ENCODE peak calls at places on chromosomes 16 and 17, in four cellular contexts. W is Caco-2, H is adipocyte, S is keratinocyte. V is an unnamed sample.

GRCh38 chr17:34163681-34164080 is 91.4 kb upstream of the CCL2 start:
- DNase-seq in H (peak; percentile 17), S (no peak), W (peak; percentile 9), V (peak; percentile 16)

GRCh38 chr17:77506371-77506991 is 365.7 kb downstream of the SEC14L1 start:
- DNase-seq in W (no peak), H (no peak), S (no peak), V (no peak)

GRCh38 chr16:9395958-9396359 is 304.5 kb downstream of the HAPSTR1 start:
- DNase-seq in S (no peak), W (peak; percentile 1), H (no peak), V (no peak)

GRCh38 chr17:20983359-20983637 is 59.5 kb downstream of the USP22 start:
- DNase-seq in W (no peak), H (no peak), S (no peak), V (no peak)

GRCh38 chr17:17028059-17028877 is 14.0 kb upstream of the MPRIP start:
- DNase-seq in H (peak; percentile 75), W (peak; percentile 99), S (peak; percentile 92), V (peak; percentile 35)

GRCh38 chr17:57400648-57401047 is 144.3 kb downstream of the MSI2 start:
- DNase-seq in S (no peak), H (no peak), W (no peak), V (peak; percentile 17)

GRCh38 chr16:72124148-72124547 is 30.5 kb downstream of the DHX38 start:
- DNase-seq in S (no peak), H (no peak), W (no peak), V (no peak)

GRCh38 chr17:57915980-57916757 is 39.0 kb downstream of the CUEDC1 start:
- DNase-seq in S (no peak), H (no peak), W (no peak), V (peak; percentile 26)

GRCh38 chr16:89410794-89411309 is 79.5 kb downstream of the ANKRD11 start:
- DNase-seq in S (no peak), W (no peak), H (peak; percentile 93), V (peak; percentile 86)

GRCh38 chr17:692116-692515 is 22.5 kb downstream of the VPS53 start:
- DNase-seq in S (peak; percentile 71), H (peak; percentile 58), W (no peak), V (peak; percentile 89)

GRCh38 chr17:51818777-51819176 is 339.7 kb downstream of the CA10 start:
- DNase-seq in W (no peak), S (no peak), H (no peak), V (no peak)

GRCh38 chr16:81497690-81498089 is 53.1 kb downstream of the CMIP start:
- DNase-seq in W (no peak), S (no peak), H (no peak), V (no peak)

GRCh38 chr16:80931985-80932720 is 74.5 kb downstream of the CMC2 start:
- DNase-seq in H (peak; percentile 80), W (peak; percentile 81), S (no peak), V (peak; percentile 35)

GRCh38 chr17:21285164-21286065 is 904 bp downstream of the MAP2K3 start:
- DNase-seq in S (no peak), W (no peak), H (peak; percentile 62), V (peak; percentile 51)

GRCh38 chr17:66275651-66276050 is 26.8 kb upstream of the PRKCA start:
- DNase-seq in S (peak; percentile 74), W (no peak), H (peak; percentile 84), V (peak; percentile 97)

GRCh38 chr17:73172252-73172651 is 7.4 kb downstream of the SSTR2 start:
- DNase-seq in S (no peak), W (no peak), H (no peak), V (no peak)

GRCh38 chr17:44004077-44004760 is at the start of gene NAGS:
- DNase-seq in H (no peak), S (no peak), W (peak; percentile 27), V (no peak)

GRCh38 chr16:16037521-16037920 is 88.1 kb downstream of the ABCC1 start:
- DNase-seq in S (no peak), H (no peak), W (no peak), V (no peak)

GRCh38 chr16:54657058-54657708 is 273.5 kb upstream of the IRX5 start:
- DNase-seq in S (peak; percentile 83), H (no peak), W (peak; percentile 49), V (no peak)

GRCh38 chr17:57574040-57574513 is 171.0 kb downstream of the CCDC182 start:
- DNase-seq in H (no peak), W (no peak), S (no peak), V (peak; percentile 43)

GRCh38 chr17:78783711-78784396 is 1.8 kb upstream of the CYTH1 start:
- DNase-seq in H (no peak), S (no peak), W (no peak), V (no peak)

GRCh38 chr16:85399583-85400284 is 213.4 kb upstream of the GSE1 start:
- DNase-seq in W (peak; percentile 15), H (no peak), S (no peak), V (no peak)

GRCh38 chr16:50585331-50585776 is 37.2 kb downstream of the NKD1 start:
- DNase-seq in H (no peak), S (no peak), W (peak; percentile 29), V (no peak)

GRCh38 chr16:89404561-89404960 is 85.8 kb downstream of the ANKRD11 start:
- DNase-seq in H (no peak), W (no peak), S (no peak), V (no peak)

GRCh38 chr17:37493249-37494027 is 3.7 kb downstream of the DUSP14 start:
- DNase-seq in S (peak; percentile 91), H (peak; percentile 79), W (no peak), V (peak; percentile 94)

GRCh38 chr16:64370112-64370511 is 751.8 kb downstream of the CDH11 start:
- DNase-seq in S (no peak), W (no peak), H (no peak), V (no peak)

GRCh38 chr17:60145006-60145935 is 4.5 kb upstream of the CA4 start:
- DNase-seq in S (no peak), W (no peak), H (no peak), V (no peak)

GRCh38 chr17:32010114-32010513 is 2.9 kb downstream of the LRRC37B start:
- DNase-seq in S (no peak), H (no peak), W (no peak), V (no peak)

GRCh38 chr16:1437606-1438005 is 6.7 kb downstream of the PERCC1 start:
- DNase-seq in W (no peak), H (no peak), S (no peak), V (no peak)

GRCh38 chr17:82134101-82134500 is 36.1 kb upstream of the FASN start:
- DNase-seq in W (no peak), S (no peak), H (peak; percentile 49), V (no peak)

GRCh38 chr17:82143333-82143732 is 45.3 kb upstream of the FASN start:
- DNase-seq in S (no peak), H (no peak), W (no peak), V (no peak)

GRCh38 chr17:82138511-82138992 is 40.5 kb upstream of the FASN start:
- DNase-seq in W (no peak), H (no peak), S (no peak), V (no peak)
- H3K4me3 ChIP-seq in W (no peak overlapping the region), H (no peak overlapping the region), S (no peak overlapping the region), V (no peak overlapping the region)

GRCh38 chr17:40323731-40324650 is 15.0 kb downstream of the RARA start:
- DNase-seq in H (no peak), W (no peak), S (no peak), V (peak; percentile 44)

GRCh38 chr17:40323317-40323716 is 14.3 kb downstream of the RARA start:
- DNase-seq in S (no peak), H (no peak), W (no peak), V (no peak)

GRCh38 chr17:40320771-40321501 is 12.0 kb downstream of the RARA start:
- DNase-seq in W (no peak), H (no peak), S (no peak), V (no peak)

GRCh38 chr17:40321502-40322416 is 12.8 kb downstream of the RARA start:
- DNase-seq in W (no peak), S (no peak), H (no peak), V (no peak)

DNA sequence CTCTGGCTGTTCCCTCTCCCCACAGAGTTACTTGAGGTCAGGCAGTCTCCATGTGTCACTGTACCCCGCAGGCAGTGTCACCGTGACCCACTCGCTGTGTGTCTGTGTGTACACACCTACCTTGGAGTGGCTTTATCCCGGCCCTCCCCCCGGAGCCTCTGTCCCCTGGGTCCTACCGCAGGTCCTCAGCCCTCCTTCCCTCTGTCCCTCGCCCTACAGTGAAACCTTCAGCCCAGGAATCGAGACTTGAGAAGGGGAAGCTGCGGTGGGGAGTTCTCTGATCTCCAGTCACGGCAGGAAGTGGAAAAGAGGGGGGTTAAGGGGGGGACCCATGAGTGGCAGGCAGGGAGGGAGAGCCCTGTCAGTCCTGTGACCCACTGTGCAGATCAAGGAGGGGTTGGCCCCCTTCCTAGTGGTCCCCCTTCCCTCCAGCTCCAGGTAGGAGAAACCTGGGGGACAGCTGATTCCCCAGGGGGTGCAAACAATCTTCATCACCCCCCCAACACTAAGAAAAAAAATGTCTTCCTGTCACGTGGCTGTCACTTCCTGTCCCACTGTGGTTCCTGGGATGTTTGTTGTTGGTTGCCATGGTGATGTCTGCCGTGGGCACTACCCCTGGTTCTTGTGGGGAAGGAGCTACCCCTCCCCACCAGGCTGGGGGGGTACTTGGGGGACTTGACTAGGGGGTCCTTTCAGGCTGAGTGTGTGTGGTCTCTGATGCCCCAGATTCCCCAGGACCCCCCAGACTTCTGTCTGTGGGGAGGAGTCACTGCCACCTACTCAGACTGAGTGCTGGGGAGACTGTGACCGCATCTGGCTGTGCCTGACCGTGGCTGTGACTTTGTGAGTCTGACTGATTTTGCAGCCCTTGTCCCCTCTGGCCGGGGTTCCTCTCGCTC is 13.7 kb downstream of the RARA start:
- DNase-seq in S (no peak), W (no peak), H (peak; percentile 67), V (peak; percentile 81)
- H3K4me3 ChIP-seq in S (peak overlapping the region; percentile 60), W (no peak overlapping the region), H (peak overlapping the region; percentile 71), V (peak overlapping the region; percentile 14)

DNA sequence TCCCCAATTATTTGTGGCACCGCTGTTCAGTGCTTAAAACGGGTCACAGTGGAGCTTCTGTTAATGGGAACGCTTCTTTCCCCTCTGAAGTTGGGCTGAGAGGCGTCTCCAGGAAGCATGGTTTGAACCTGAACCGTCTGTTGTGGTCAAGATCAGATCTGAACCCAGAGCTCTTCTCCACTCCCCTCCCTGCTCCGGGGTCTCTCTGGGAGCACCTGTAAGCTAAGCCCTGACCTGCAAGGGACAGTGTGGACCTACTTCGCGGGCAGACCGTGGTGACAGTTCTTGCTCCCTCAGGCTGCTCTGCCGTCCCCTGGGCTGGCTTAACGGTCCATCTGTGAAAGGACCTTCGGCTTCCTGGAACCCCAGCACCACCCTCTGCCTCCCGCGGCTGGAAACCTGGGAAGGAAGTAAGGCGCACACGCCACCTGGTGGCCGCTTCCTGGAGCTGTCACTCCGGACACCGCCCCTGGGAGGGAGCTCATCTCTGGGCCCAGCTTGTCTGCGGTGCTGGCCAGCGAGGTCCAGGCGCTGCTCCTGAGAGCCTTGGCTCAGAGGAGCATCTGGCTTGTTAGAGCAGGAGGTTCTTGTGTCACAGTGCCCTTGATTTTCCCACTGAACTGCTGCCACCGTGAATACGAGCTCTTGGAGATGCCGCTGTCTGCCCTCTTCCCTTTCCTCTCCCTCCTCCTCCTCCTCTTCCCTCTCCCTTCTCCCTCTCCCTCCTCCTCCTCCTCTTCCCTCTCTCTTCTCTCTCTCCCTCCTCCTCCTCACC is 518.5 kb upstream of the EEF2KMT start:
- DNase-seq in S (no peak), W (peak; percentile 55), H (peak; percentile 3), V (no peak)
- H3K4me3 ChIP-seq in S (no peak overlapping the region), W (no peak overlapping the region), H (no peak overlapping the region), V (no peak overlapping the region)

DNA sequence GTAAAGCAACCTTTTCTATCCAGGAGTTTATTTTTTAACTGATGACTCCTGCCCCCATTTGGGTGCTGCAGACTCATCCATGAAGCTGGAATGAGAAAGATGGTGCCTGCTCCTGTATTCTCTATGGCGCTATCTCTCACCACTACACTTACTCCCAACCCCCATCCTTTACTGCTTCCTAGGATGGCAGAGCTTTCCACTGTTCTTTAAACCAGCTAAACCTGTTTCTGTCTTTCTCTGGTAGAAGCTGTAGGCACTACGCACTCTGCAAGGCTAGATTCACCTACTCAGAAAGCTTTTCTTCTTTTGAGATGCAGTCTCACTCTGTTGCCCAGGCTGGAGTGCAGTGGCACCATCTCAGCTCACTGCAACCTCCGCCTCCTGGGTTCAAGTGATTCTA is 47.0 kb downstream of the ADAMTS18 start:
- DNase-seq in S (no peak), H (no peak), W (peak; percentile 39), V (no peak)
- H3K4me3 ChIP-seq in S (no peak overlapping the region), H (no peak overlapping the region), W (no peak overlapping the region), V (no peak overlapping the region)

V was measured in IMR-90.